ENCODE peak calls at places on chromosomes 5 and 9, in four cellular contexts. E, M, Q and O are unnamed samples.

GRCh38 chr5:160442824-160443431 is 21.3 kb downstream of the PTTG1 start:
- DNase-seq in E (no peak), M (no peak), Q (no peak), O (no peak)

GRCh38 chr9:18824095-18824666 is 208.8 kb downstream of the SAXO1 start:
- DNase-seq in E (no peak), M (peak; percentile 10), Q (no peak), O (peak; percentile 43)

GRCh38 chr9:127905788-127906191 is 6.4 kb upstream of the ST6GALNAC6 start:
- DNase-seq in E (no peak), M (no peak), Q (no peak), O (peak; percentile 69)

GRCh38 chr9:92962303-92962649 is 15.0 kb downstream of the FGD3 start:
- DNase-seq in E (no peak), M (no peak), Q (no peak), O (peak; percentile 51)

GRCh38 chr5:173320259-173320658 is 8.0 kb downstream of the STC2 start:
- DNase-seq in E (no peak), M (no peak), Q (no peak), O (peak; percentile 44)

GRCh38 chr5:96794757-96795156 is 13.0 kb downstream of the ERAP1 start:
- DNase-seq in E (no peak), M (no peak), Q (no peak), O (no peak)

GRCh38 chr9:36961568-36962360 is 72.3 kb downstream of the PAX5 start:
- DNase-seq in E (no peak), M (no peak), Q (no peak), O (peak; percentile 11)

GRCh38 chr5:113089653-113090335 is 113.2 kb downstream of the DCP2 start:
- DNase-seq in E (no peak), M (no peak), Q (no peak), O (no peak)

GRCh38 chr9:92820964-92821363 is 56.3 kb upstream of the BICD2 start:
- DNase-seq in E (no peak), M (no peak), Q (no peak), O (no peak)

GRCh38 chr9:90065851-90066250 is 461.0 kb downstream of the GADD45G start:
- DNase-seq in E (no peak), M (no peak), Q (no peak), O (no peak)
- TF ChIP-seq CTCF in E (no peak), M (no peak), Q (no peak), O (no peak)

GRCh38 chr9:70421020-70421271 is 6.5 kb upstream of the KLF9 start:
- DNase-seq in E (no peak), M (no peak), Q (no peak), O (no peak)

GRCh38 chr9:70419546-70420266 is 5.2 kb upstream of the KLF9 start:
- DNase-seq in E (peak; percentile 97), M (peak; percentile 85), Q (peak; percentile 90), O (peak; percentile 93)

GRCh38 chr9:70421272-70422180 is 7.1 kb upstream of the KLF9 start:
- DNase-seq in E (peak; percentile 28), M (no peak), Q (no peak), O (no peak)

GRCh38 chr9:70420267-70421019 is 6.0 kb upstream of the KLF9 start:
- DNase-seq in E (peak; percentile 98), M (peak; percentile 78), Q (peak; percentile 59), O (peak; percentile 93)

DNA sequence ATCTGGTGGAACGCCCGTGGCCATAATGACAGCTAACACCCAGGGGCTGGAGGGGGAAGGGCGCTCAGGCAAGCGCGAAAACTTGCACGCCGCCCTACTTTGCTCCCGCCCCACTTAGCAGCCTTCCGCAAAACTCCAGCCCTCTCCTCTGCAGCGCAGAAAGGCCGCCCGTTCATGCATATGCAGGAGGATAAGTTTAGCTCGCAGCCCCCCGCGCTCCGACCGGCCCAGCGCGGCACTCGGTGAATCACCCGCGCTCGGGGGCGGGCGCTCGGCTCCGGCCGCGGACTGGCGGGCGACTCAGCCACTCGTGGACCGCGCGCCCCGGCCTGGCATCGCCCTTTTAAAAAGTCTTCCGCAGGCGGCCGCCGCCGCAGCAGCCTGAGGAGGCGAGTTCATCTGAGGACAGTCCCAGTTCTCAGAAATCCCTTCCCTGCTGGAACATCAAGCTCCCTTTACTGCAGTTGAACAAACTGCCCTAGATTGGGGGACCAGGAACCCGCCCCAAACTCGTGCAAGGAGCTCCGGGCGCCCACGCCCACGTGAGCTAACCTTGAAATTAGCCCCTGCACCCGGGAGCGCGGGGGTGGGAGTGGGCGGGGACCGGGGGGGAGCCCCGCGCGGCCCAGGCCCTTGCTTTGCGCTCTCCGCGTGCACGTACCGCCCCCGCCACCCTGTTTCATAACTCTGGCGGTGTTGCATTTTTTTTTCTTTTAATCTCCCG is 4.5 kb upstream of the KLF9 start:
- DNase-seq in E (peak; percentile 97), M (peak; percentile 84), Q (peak; percentile 87), O (peak; percentile 94)
- H3K4me1 ChIP-seq in E (peaks cover 17% of the 10 kb centered on the region), M (peaks cover 21% of the 10 kb centered on the region), Q (peaks cover 30% of the 10 kb centered on the region), O (peaks cover 43% of the 10 kb centered on the region)

DNA sequence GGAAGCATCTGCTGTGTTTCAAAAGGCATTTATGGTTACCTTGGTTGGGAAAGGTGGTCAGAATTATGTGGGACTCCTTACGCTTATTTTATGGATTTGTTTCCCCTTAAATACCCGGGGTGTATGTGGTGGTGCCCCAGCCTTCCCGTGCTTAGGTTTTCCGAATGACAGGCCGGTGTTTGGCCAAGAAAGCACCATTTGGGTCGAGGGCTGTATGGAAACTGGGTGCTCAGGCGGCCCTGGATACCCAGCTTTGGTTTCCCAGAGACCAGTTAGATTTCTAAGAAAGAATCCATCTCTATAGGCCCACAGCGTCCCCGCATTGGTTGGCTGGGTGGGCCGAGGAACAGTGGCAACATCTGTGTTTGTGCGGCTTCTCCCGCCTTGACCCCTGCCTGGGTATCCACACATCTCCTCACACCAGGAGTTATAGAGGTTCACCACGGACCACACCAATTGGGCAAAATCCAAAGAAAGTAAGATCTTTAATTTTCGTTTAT is 868 bp downstream of the ARHGEF28 start:
- DNase-seq in E (no peak), M (no peak), Q (no peak), O (no peak)
- H3K4me3 ChIP-seq in E (peak overlapping the region; percentile 74), M (peak overlapping the region; percentile 76), Q (peak overlapping the region; percentile 93), O (no peak overlapping the region)

GRCh38 chr5:139588962-139589361 is 27.8 kb downstream of the UBE2D2 start:
- DNase-seq in E (no peak), M (no peak), Q (no peak), O (no peak)

GRCh38 chr5:139578348-139578724 is 17.2 kb downstream of the UBE2D2 start:
- DNase-seq in E (no peak), M (no peak), Q (no peak), O (no peak)

DNA sequence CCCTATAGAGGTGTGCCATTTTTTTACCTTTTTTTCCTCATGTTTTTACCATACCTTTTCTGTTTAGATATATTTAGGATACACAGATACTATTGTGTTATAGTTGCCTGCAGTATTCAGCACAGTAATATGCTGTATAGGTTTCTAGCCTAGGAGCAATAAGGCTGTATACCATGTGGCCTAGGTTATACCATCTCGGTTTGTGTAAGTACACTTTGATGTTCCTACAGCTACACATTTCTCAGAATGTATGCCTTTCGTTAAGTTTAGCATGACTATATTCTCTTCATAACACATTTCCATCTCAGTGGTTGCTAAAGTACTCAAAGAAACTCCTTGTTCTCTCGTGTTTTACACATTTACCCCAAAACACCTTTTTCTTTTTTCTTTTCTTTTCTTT is 23.0 kb downstream of the UBE2D2 start:
- DNase-seq in E (no peak), M (no peak), Q (no peak), O (no peak)
- TF ChIP-seq CTCF in E (no peak), M (no peak), Q (no peak), O (no peak)

GRCh38 chr9:134373269-134373668 is 47.0 kb downstream of the RXRA start:
- DNase-seq in E (no peak), M (no peak), Q (no peak), O (no peak)
- H3K4me1 ChIP-seq in E (peaks cover 43% of the 10 kb centered on the region), M (peaks cover 7% of the 10 kb centered on the region), Q (peaks cover 64% of the 10 kb centered on the region), O (peaks cover 63% of the 10 kb centered on the region)